ENCODE peak calls at places on chromosome 11, in five cellular contexts. One of them, this sample, is unnamed.
A peak's percentile ranks its signal among the peaks of the same experiment; 100 is the strongest.

GRCh38 chr11:35932641-35933571 is 11.0 kb upstream of the LDLRAD3 start:
- DNase-seq in psoas muscle: no peak
- DNase-seq in CD8-positive, alpha-beta memory T cell: no peak
- DNase-seq in body of pancreas: no peak
- DNase-seq in OCI-LY7: no peak
- DNase-seq in this sample: no peak

GRCh38 chr11:79670846-79671245 is 230.0 kb upstream of the TENM4 start:
- DNase-seq in psoas muscle: no peak
- DNase-seq in CD8-positive, alpha-beta memory T cell: no peak
- DNase-seq in body of pancreas: no peak
- DNase-seq in OCI-LY7: no peak
- DNase-seq in this sample: no peak

GRCh38 chr11:2804701-2805387 is 80.7 kb downstream of the CDKN1C start:
- DNase-seq in psoas muscle: peak; percentile 38
- DNase-seq in CD8-positive, alpha-beta memory T cell: no peak
- DNase-seq in body of pancreas: peak; percentile 8
- DNase-seq in OCI-LY7: no peak
- DNase-seq in this sample: no peak

GRCh38 chr11:65479184-65480145 is 19.4 kb upstream of the MALAT1 start:
- DNase-seq in psoas muscle: peak; percentile 49
- DNase-seq in CD8-positive, alpha-beta memory T cell: no peak
- DNase-seq in body of pancreas: peak; percentile 71
- DNase-seq in OCI-LY7: no peak
- DNase-seq in this sample: no peak

GRCh38 chr11:13238879-13239514 is 38.6 kb upstream of the BMAL1 start:
- DNase-seq in psoas muscle: no peak
- DNase-seq in CD8-positive, alpha-beta memory T cell: peak; percentile 39
- DNase-seq in body of pancreas: peak; percentile 49
- DNase-seq in OCI-LY7: peak; percentile 54
- DNase-seq in this sample: peak; percentile 28

GRCh38 chr11:96187779-96188624 is 155.0 kb downstream of the MAML2 start:
- DNase-seq in psoas muscle: peak; percentile 45
- DNase-seq in CD8-positive, alpha-beta memory T cell: no peak
- DNase-seq in body of pancreas: no peak
- DNase-seq in OCI-LY7: no peak
- DNase-seq in this sample: no peak

GRCh38 chr11:19676508-19677379 is 35.9 kb upstream of the NAV2 start:
- DNase-seq in psoas muscle: peak; percentile 33
- DNase-seq in CD8-positive, alpha-beta memory T cell: no peak
- DNase-seq in body of pancreas: no peak
- DNase-seq in OCI-LY7: no peak
- DNase-seq in this sample: no peak

GRCh38 chr11:70301191-70301590 is 30.7 kb downstream of the PPFIA1 start:
- DNase-seq in psoas muscle: no peak
- DNase-seq in CD8-positive, alpha-beta memory T cell: no peak
- DNase-seq in body of pancreas: no peak
- DNase-seq in OCI-LY7: no peak
- DNase-seq in this sample: no peak

GRCh38 chr11:11243790-11244469 is 109.1 kb downstream of the CSNK2A3 start:
- DNase-seq in psoas muscle: peak; percentile 34
- DNase-seq in CD8-positive, alpha-beta memory T cell: peak; percentile 52
- DNase-seq in body of pancreas: peak; percentile 12
- DNase-seq in OCI-LY7: peak; percentile 87
- DNase-seq in this sample: peak; percentile 2

GRCh38 chr11:67276821-67277230 is 10.6 kb downstream of the GRK2 start:
- DNase-seq in psoas muscle: peak; percentile 63
- DNase-seq in CD8-positive, alpha-beta memory T cell: no peak
- DNase-seq in body of pancreas: no peak
- DNase-seq in OCI-LY7: peak; percentile 62
- DNase-seq in this sample: no peak
- H3K4me3 ChIP-seq in psoas muscle: peak overlapping the region; percentile 56
- H3K4me3 ChIP-seq in CD8-positive, alpha-beta memory T cell: peak overlapping the region; percentile 62
- H3K4me3 ChIP-seq in body of pancreas: no peak overlapping the region
- H3K4me3 ChIP-seq in OCI-LY7: peak overlapping the region; percentile 45
- H3K4me3 ChIP-seq in this sample: peak overlapping the region; percentile 26

GRCh38 chr11:6319001-6319878 is 1.1 kb downstream of the CAVIN3 start:
- DNase-seq in psoas muscle: peak; percentile 56
- DNase-seq in CD8-positive, alpha-beta memory T cell: no peak
- DNase-seq in body of pancreas: peak; percentile 43
- DNase-seq in OCI-LY7: no peak
- DNase-seq in this sample: no peak
- H3K27ac ChIP-seq in psoas muscle: peak overlapping the region; percentile 96
- H3K27ac ChIP-seq in CD8-positive, alpha-beta memory T cell: no peak overlapping the region
- H3K27ac ChIP-seq in body of pancreas: peak overlapping the region; percentile 88
- H3K27ac ChIP-seq in OCI-LY7: no peak overlapping the region
- H3K27ac ChIP-seq in this sample: no peak overlapping the region

GRCh38 chr11:114606003-114606801 is 10.6 kb upstream of the NXPE4 start:
- DNase-seq in psoas muscle: no peak
- DNase-seq in CD8-positive, alpha-beta memory T cell: no peak
- DNase-seq in body of pancreas: no peak
- DNase-seq in OCI-LY7: no peak
- DNase-seq in this sample: no peak
- H3K9me3 ChIP-seq in psoas muscle: no peaks in the 10 kb centered on the region
- H3K9me3 ChIP-seq in CD8-positive, alpha-beta memory T cell: no peaks in the 10 kb centered on the region
- H3K9me3 ChIP-seq in body of pancreas: no peaks in the 10 kb centered on the region
- H3K9me3 ChIP-seq in OCI-LY7: peaks cover 42% of the 10 kb centered on the region
- H3K9me3 ChIP-seq in this sample: no peaks in the 10 kb centered on the region

GRCh38 chr11:122976734-122977454 is 4.7 kb downstream of the BSX start:
- DNase-seq in psoas muscle: no peak
- DNase-seq in CD8-positive, alpha-beta memory T cell: no peak
- DNase-seq in body of pancreas: no peak
- DNase-seq in OCI-LY7: no peak
- DNase-seq in this sample: no peak

GRCh38 chr11:122978303-122978620 is 3.4 kb downstream of the BSX start:
- DNase-seq in psoas muscle: no peak
- DNase-seq in CD8-positive, alpha-beta memory T cell: no peak
- DNase-seq in body of pancreas: no peak
- DNase-seq in OCI-LY7: no peak
- DNase-seq in this sample: no peak

GRCh38 chr11:122979103-122979814 is 2.4 kb downstream of the BSX start:
- DNase-seq in psoas muscle: no peak
- DNase-seq in CD8-positive, alpha-beta memory T cell: no peak
- DNase-seq in body of pancreas: no peak
- DNase-seq in OCI-LY7: no peak
- DNase-seq in this sample: no peak

GRCh38 chr11:122976396-122976733 is 5.3 kb downstream of the BSX start:
- DNase-seq in psoas muscle: no peak
- DNase-seq in CD8-positive, alpha-beta memory T cell: no peak
- DNase-seq in body of pancreas: no peak
- DNase-seq in OCI-LY7: no peak
- DNase-seq in this sample: no peak

DNA sequence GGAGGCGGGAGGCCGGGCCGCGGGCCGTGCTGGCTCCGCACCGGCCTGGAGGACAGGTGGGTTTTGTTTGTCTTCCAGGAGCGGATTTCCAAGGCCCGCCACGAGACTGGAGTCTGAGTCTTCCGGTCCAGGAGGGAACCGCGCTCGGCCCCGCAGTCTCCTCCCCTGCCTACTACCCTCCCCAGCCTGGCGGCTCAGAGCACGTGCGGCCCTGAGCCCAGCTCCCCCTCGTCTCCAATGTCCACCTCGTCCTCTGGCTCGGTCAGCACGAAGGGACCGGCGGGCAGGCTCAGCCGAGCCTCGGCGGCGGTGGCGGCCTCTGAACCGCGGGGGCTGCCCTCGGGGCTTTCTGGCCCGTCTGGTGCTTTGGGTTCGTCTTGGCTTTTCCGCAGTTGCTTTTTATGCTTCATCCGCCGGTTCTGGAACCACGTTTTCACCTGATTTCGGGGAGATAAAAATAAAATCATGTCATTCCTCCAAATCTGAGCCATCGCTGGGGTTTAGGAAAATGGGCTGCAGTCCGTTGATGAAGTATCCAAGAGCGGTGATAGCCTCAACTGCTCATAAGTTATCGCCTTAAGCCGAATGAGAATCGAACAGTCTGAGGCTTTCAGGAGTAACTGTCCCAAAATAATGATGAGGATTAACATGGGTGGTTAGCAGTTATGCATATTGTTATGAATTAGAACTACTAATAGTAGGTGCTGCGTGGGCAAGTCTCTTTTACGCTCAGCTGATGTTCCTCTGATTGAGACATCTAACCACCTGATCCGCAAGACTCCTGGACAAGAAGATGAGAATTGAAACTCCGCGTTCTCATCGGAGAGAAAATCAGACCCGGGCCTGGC is 4.0 kb downstream of the BSX start:
- DNase-seq in psoas muscle: no peak
- DNase-seq in CD8-positive, alpha-beta memory T cell: no peak
- DNase-seq in body of pancreas: no peak
- DNase-seq in OCI-LY7: no peak
- DNase-seq in this sample: no peak
- H3K4me3 ChIP-seq in psoas muscle: peak overlapping the region; percentile 38
- H3K4me3 ChIP-seq in CD8-positive, alpha-beta memory T cell: no peak overlapping the region
- H3K4me3 ChIP-seq in body of pancreas: no peak overlapping the region
- H3K4me3 ChIP-seq in OCI-LY7: no peak overlapping the region
- H3K4me3 ChIP-seq in this sample: no peak overlapping the region

GRCh38 chr11:18392434-18393321 is 1.7 kb upstream of the LDHA start:
- DNase-seq in psoas muscle: no peak
- DNase-seq in CD8-positive, alpha-beta memory T cell: no peak
- DNase-seq in body of pancreas: no peak
- DNase-seq in OCI-LY7: no peak
- DNase-seq in this sample: no peak
- H3K27ac ChIP-seq in psoas muscle: peak overlapping the region; percentile 98
- H3K27ac ChIP-seq in CD8-positive, alpha-beta memory T cell: peak overlapping the region; percentile 1
- H3K27ac ChIP-seq in body of pancreas: no peak overlapping the region
- H3K27ac ChIP-seq in OCI-LY7: no peak overlapping the region
- H3K27ac ChIP-seq in this sample: no peak overlapping the region

GRCh38 chr11:106276126-106276525 is 198.7 kb downstream of the AASDHPPT start:
- DNase-seq in psoas muscle: no peak
- DNase-seq in CD8-positive, alpha-beta memory T cell: no peak
- DNase-seq in body of pancreas: no peak
- DNase-seq in OCI-LY7: no peak
- DNase-seq in this sample: no peak
- H3K9me3 ChIP-seq in psoas muscle: peaks cover 3% of the 10 kb centered on the region
- H3K9me3 ChIP-seq in CD8-positive, alpha-beta memory T cell: no peaks in the 10 kb centered on the region
- H3K9me3 ChIP-seq in body of pancreas: no peaks in the 10 kb centered on the region
- H3K9me3 ChIP-seq in OCI-LY7: no peaks in the 10 kb centered on the region
- H3K9me3 ChIP-seq in this sample: no peaks in the 10 kb centered on the region

DNA sequence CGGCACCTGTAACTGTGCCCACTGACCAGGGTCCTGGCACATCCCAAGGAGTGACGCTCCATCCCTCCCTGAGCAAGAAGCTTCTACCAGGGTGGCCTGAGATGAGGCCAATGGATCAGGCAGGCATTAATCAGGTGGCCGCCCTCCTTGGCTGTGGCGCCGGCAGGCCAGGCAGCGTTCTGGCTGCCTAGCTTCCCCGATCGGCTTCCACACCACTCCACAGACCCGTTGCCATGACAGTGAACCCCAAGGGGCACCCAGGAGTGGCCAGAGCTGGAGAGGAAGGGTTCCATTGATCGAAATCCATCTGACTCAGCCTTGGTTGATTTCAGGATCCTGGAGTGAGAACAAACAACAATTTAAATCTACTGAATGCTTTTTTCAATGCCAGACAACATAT is 20.5 kb downstream of the LRRC55 start:
- DNase-seq in psoas muscle: peak; percentile 72
- DNase-seq in CD8-positive, alpha-beta memory T cell: no peak
- DNase-seq in body of pancreas: no peak
- DNase-seq in OCI-LY7: no peak
- DNase-seq in this sample: no peak
- H3K4me3 ChIP-seq in psoas muscle: no peak overlapping the region
- H3K4me3 ChIP-seq in CD8-positive, alpha-beta memory T cell: no peak overlapping the region
- H3K4me3 ChIP-seq in body of pancreas: no peak overlapping the region
- H3K4me3 ChIP-seq in OCI-LY7: no peak overlapping the region
- H3K4me3 ChIP-seq in this sample: no peak overlapping the region

GRCh38 chr11:125071408-125071807 is 8.3 kb downstream of the SLC37A2 start:
- DNase-seq in psoas muscle: no peak
- DNase-seq in CD8-positive, alpha-beta memory T cell: no peak
- DNase-seq in body of pancreas: no peak
- DNase-seq in OCI-LY7: no peak
- DNase-seq in this sample: no peak
- H3K27ac ChIP-seq in psoas muscle: no peak overlapping the region
- H3K27ac ChIP-seq in CD8-positive, alpha-beta memory T cell: peak overlapping the region; percentile 24
- H3K27ac ChIP-seq in body of pancreas: no peak overlapping the region
- H3K27ac ChIP-seq in OCI-LY7: no peak overlapping the region
- H3K27ac ChIP-seq in this sample: no peak overlapping the region